ENCODE peak calls at places on chromosome 6, in ten cellular contexts. One of them, this sample, is unnamed.

GRCh38 chr6:38349795-38350194 is 289.9 kb downstream of the BTBD9 start:
- DNase-seq in foreskin fibroblast: peak; percentile 27
- DNase-seq in stimulated activated CD8-positive, alpha-beta memory T cell treated with anti-CD3 and anti-CD28 coated beads, Interleukin-15, amount 100 ng/mL, for 4 hours: no peak
- DNase-seq in COR-L47: no peak
- DNase-seq in A549: no peak
- DNase-seq in WTC11: no peak
- DNase-seq in fibroblast of mammary gland: peak; percentile 69
- DNase-seq in activated CD4-positive, alpha-beta T cell treated with anti-CD3 and anti-CD28 coated beads, Interleukin-2, amount 10 ng/mL, durations not matched to agents 7 days and 5 days: no peak
- DNase-seq in NCI-H524: no peak
- DNase-seq in epithelial cell of esophagus: no peak
- DNase-seq in this sample: peak; percentile 92

GRCh38 chr6:104404377-104404776 is 455.3 kb downstream of the HACE1 start:
- DNase-seq in activated CD4-positive, alpha-beta T cell treated with anti-CD3 and anti-CD28 coated beads, Interleukin-2, amount 10 ng/mL, durations not matched to agents 7 days and 5 days: no peak
- DNase-seq in epithelial cell of esophagus: no peak
- DNase-seq in stimulated activated CD8-positive, alpha-beta memory T cell treated with anti-CD3 and anti-CD28 coated beads, Interleukin-15, amount 100 ng/mL, for 4 hours: no peak
- DNase-seq in A549: no peak
- DNase-seq in NCI-H524: no peak
- DNase-seq in fibroblast of mammary gland: peak; percentile 1
- DNase-seq in COR-L47: no peak
- DNase-seq in foreskin fibroblast: peak; percentile 11
- DNase-seq in WTC11: no peak
- DNase-seq in this sample: peak; percentile 62

GRCh38 chr6:163165922-163166321 is 248.6 kb upstream of the QKI start:
- DNase-seq in COR-L47: no peak
- DNase-seq in stimulated activated CD8-positive, alpha-beta memory T cell treated with anti-CD3 and anti-CD28 coated beads, Interleukin-15, amount 100 ng/mL, for 4 hours: no peak
- DNase-seq in WTC11: no peak
- DNase-seq in activated CD4-positive, alpha-beta T cell treated with anti-CD3 and anti-CD28 coated beads, Interleukin-2, amount 10 ng/mL, durations not matched to agents 7 days and 5 days: no peak
- DNase-seq in NCI-H524: no peak
- DNase-seq in foreskin fibroblast: peak; percentile 4
- DNase-seq in epithelial cell of esophagus: no peak
- DNase-seq in A549: no peak
- DNase-seq in fibroblast of mammary gland: no peak
- DNase-seq in this sample: no peak

GRCh38 chr6:34809914-34810882 is 18.3 kb downstream of the BLTP3A start:
- DNase-seq in epithelial cell of esophagus: peak; percentile 52
- DNase-seq in NCI-H524: no peak
- DNase-seq in fibroblast of mammary gland: no peak
- DNase-seq in COR-L47: no peak
- DNase-seq in A549: no peak
- DNase-seq in foreskin fibroblast: peak; percentile 40
- DNase-seq in stimulated activated CD8-positive, alpha-beta memory T cell treated with anti-CD3 and anti-CD28 coated beads, Interleukin-15, amount 100 ng/mL, for 4 hours: no peak
- DNase-seq in WTC11: no peak
- DNase-seq in activated CD4-positive, alpha-beta T cell treated with anti-CD3 and anti-CD28 coated beads, Interleukin-2, amount 10 ng/mL, durations not matched to agents 7 days and 5 days: no peak
- DNase-seq in this sample: peak; percentile 39

GRCh38 chr6:141906569-141907080 is 226.1 kb upstream of the GJE1 start:
- DNase-seq in NCI-H524: no peak
- DNase-seq in stimulated activated CD8-positive, alpha-beta memory T cell treated with anti-CD3 and anti-CD28 coated beads, Interleukin-15, amount 100 ng/mL, for 4 hours: no peak
- DNase-seq in COR-L47: no peak
- DNase-seq in A549: no peak
- DNase-seq in fibroblast of mammary gland: peak; percentile 11
- DNase-seq in activated CD4-positive, alpha-beta T cell treated with anti-CD3 and anti-CD28 coated beads, Interleukin-2, amount 10 ng/mL, durations not matched to agents 7 days and 5 days: no peak
- DNase-seq in WTC11: no peak
- DNase-seq in foreskin fibroblast: no peak
- DNase-seq in epithelial cell of esophagus: no peak
- DNase-seq in this sample: no peak

GRCh38 chr6:167583412-167583811 is 243.3 kb upstream of the AFDN start:
- DNase-seq in WTC11: no peak
- DNase-seq in fibroblast of mammary gland: no peak
- DNase-seq in COR-L47: no peak
- DNase-seq in epithelial cell of esophagus: no peak
- DNase-seq in NCI-H524: no peak
- DNase-seq in foreskin fibroblast: no peak
- DNase-seq in stimulated activated CD8-positive, alpha-beta memory T cell treated with anti-CD3 and anti-CD28 coated beads, Interleukin-15, amount 100 ng/mL, for 4 hours: no peak
- DNase-seq in activated CD4-positive, alpha-beta T cell treated with anti-CD3 and anti-CD28 coated beads, Interleukin-2, amount 10 ng/mL, durations not matched to agents 7 days and 5 days: no peak
- DNase-seq in A549: no peak
- DNase-seq in this sample: no peak

GRCh38 chr6:109349419-109349987 is 32.8 kb downstream of the CD164 start:
- DNase-seq in NCI-H524: no peak
- DNase-seq in stimulated activated CD8-positive, alpha-beta memory T cell treated with anti-CD3 and anti-CD28 coated beads, Interleukin-15, amount 100 ng/mL, for 4 hours: no peak
- DNase-seq in epithelial cell of esophagus: peak; percentile 95
- DNase-seq in A549: peak; percentile 58
- DNase-seq in WTC11: no peak
- DNase-seq in COR-L47: peak; percentile 21
- DNase-seq in fibroblast of mammary gland: peak; percentile 85
- DNase-seq in foreskin fibroblast: peak; percentile 85
- DNase-seq in activated CD4-positive, alpha-beta T cell treated with anti-CD3 and anti-CD28 coated beads, Interleukin-2, amount 10 ng/mL, durations not matched to agents 7 days and 5 days: no peak
- DNase-seq in this sample: peak; percentile 89

GRCh38 chr6:49198015-49198414 is 265.0 kb downstream of the MMUT start:
- DNase-seq in fibroblast of mammary gland: no peak
- DNase-seq in COR-L47: no peak
- DNase-seq in stimulated activated CD8-positive, alpha-beta memory T cell treated with anti-CD3 and anti-CD28 coated beads, Interleukin-15, amount 100 ng/mL, for 4 hours: no peak
- DNase-seq in foreskin fibroblast: no peak
- DNase-seq in activated CD4-positive, alpha-beta T cell treated with anti-CD3 and anti-CD28 coated beads, Interleukin-2, amount 10 ng/mL, durations not matched to agents 7 days and 5 days: no peak
- DNase-seq in NCI-H524: no peak
- DNase-seq in A549: no peak
- DNase-seq in epithelial cell of esophagus: no peak
- DNase-seq in WTC11: no peak
- DNase-seq in this sample: no peak

GRCh38 chr6:74320076-74320475 is 624.1 kb downstream of the CD109 start:
- DNase-seq in A549: peak; percentile 23
- DNase-seq in stimulated activated CD8-positive, alpha-beta memory T cell treated with anti-CD3 and anti-CD28 coated beads, Interleukin-15, amount 100 ng/mL, for 4 hours: no peak
- DNase-seq in fibroblast of mammary gland: no peak
- DNase-seq in WTC11: no peak
- DNase-seq in COR-L47: no peak
- DNase-seq in epithelial cell of esophagus: no peak
- DNase-seq in activated CD4-positive, alpha-beta T cell treated with anti-CD3 and anti-CD28 coated beads, Interleukin-2, amount 10 ng/mL, durations not matched to agents 7 days and 5 days: no peak
- DNase-seq in foreskin fibroblast: no peak
- DNase-seq in NCI-H524: no peak
- DNase-seq in this sample: no peak